ENCODE peak calls at places on chromosomes 7 and 10, in seven cellular contexts. One of them, this sample, is unnamed.

GRCh38 chr7:31051598-31052503 is at the start of gene ADCYAP1R1:
- DNase-seq in HepG2: no peak
- DNase-seq in HCT116: no peak
- DNase-seq in SK-N-SH: peak
- DNase-seq in K562: no peak
- DNase-seq in GM12878: no peak
- DNase-seq in H1: no peak
- DNase-seq in this sample: no peak

GRCh38 chr10:51289519-51289918 is 215.2 kb downstream of the PRKG1 start:
- DNase-seq in HepG2: no peak
- DNase-seq in HCT116: no peak
- DNase-seq in SK-N-SH: no peak
- DNase-seq in K562: no peak
- DNase-seq in GM12878: no peak
- DNase-seq in H1: no peak
- DNase-seq in this sample: no peak

GRCh38 chr7:116478834-116479233 is 20.7 kb upstream of the CAV2 start:
- DNase-seq in HepG2: no peak
- DNase-seq in HCT116: no peak
- DNase-seq in SK-N-SH: no peak
- DNase-seq in K562: no peak
- DNase-seq in GM12878: no peak
- DNase-seq in H1: no peak
- DNase-seq in this sample: no peak

GRCh38 chr7:47405921-47406765 is 175.8 kb downstream of the TNS3 start:
- DNase-seq in HepG2: peak
- DNase-seq in HCT116: no peak
- DNase-seq in SK-N-SH: no peak
- DNase-seq in K562: no peak
- DNase-seq in GM12878: no peak
- DNase-seq in H1: no peak
- DNase-seq in this sample: peak

GRCh38 chr7:55070839-55071238 is 52.0 kb downstream of the EGFR start:
- DNase-seq in HepG2: no peak
- DNase-seq in HCT116: no peak
- DNase-seq in SK-N-SH: no peak
- DNase-seq in K562: no peak
- DNase-seq in GM12878: no peak
- DNase-seq in H1: no peak
- DNase-seq in this sample: no peak

GRCh38 chr7:46881507-46882127 is 700.3 kb downstream of the TNS3 start:
- DNase-seq in HepG2: no peak
- DNase-seq in HCT116: peak
- DNase-seq in SK-N-SH: no peak
- DNase-seq in K562: no peak
- DNase-seq in GM12878: no peak
- DNase-seq in H1: no peak
- DNase-seq in this sample: no peak

GRCh38 chr10:70494536-70494935 is 16.0 kb downstream of the PALD1 start:
- DNase-seq in HepG2: no peak
- DNase-seq in HCT116: no peak
- DNase-seq in SK-N-SH: no peak
- DNase-seq in K562: no peak
- DNase-seq in GM12878: no peak
- DNase-seq in H1: no peak
- DNase-seq in this sample: no peak

GRCh38 chr7:12995912-12996469 is 308.6 kb downstream of the ARL4A start:
- DNase-seq in HepG2: no peak
- DNase-seq in HCT116: no peak
- DNase-seq in SK-N-SH: no peak
- DNase-seq in K562: no peak
- DNase-seq in GM12878: no peak
- DNase-seq in H1: no peak
- DNase-seq in this sample: no peak

GRCh38 chr7:142482899-142483658 is 225.2 kb upstream of the PRSS58 start:
- DNase-seq in HepG2: peak
- DNase-seq in HCT116: peak
- DNase-seq in SK-N-SH: peak
- DNase-seq in K562: peak
- DNase-seq in GM12878: no peak
- DNase-seq in H1: no peak
- DNase-seq in this sample: no peak

GRCh38 chr10:6176691-6177231 is 26.0 kb upstream of the PFKFB3 start:
- DNase-seq in HepG2: no peak
- DNase-seq in HCT116: no peak
- DNase-seq in SK-N-SH: peak
- DNase-seq in K562: no peak
- DNase-seq in GM12878: no peak
- DNase-seq in H1: no peak
- DNase-seq in this sample: no peak

GRCh38 chr7:31110331-31111108 is 58.4 kb downstream of the ADCYAP1R1 start:
- DNase-seq in HepG2: no peak
- DNase-seq in HCT116: no peak
- DNase-seq in SK-N-SH: no peak
- DNase-seq in K562: no peak
- DNase-seq in GM12878: no peak
- DNase-seq in H1: no peak
- DNase-seq in this sample: no peak

GRCh38 chr7:151087247-151088018 is 1.2 kb downstream of the AGAP3 start:
- DNase-seq in HepG2: peak
- DNase-seq in HCT116: no peak
- DNase-seq in SK-N-SH: peak
- DNase-seq in K562: peak
- DNase-seq in GM12878: no peak
- DNase-seq in H1: no peak
- DNase-seq in this sample: peak

GRCh38 chr10:380313-380955 is 245.2 kb downstream of the ZMYND11 start:
- DNase-seq in HepG2: no peak
- DNase-seq in HCT116: no peak
- DNase-seq in SK-N-SH: no peak
- DNase-seq in K562: no peak
- DNase-seq in GM12878: no peak
- DNase-seq in H1: no peak
- DNase-seq in this sample: no peak

GRCh38 chr10:110355922-110356627 is 51.4 kb upstream of the SMNDC1 start:
- DNase-seq in HepG2: no peak
- DNase-seq in HCT116: no peak
- DNase-seq in SK-N-SH: no peak
- DNase-seq in K562: no peak
- DNase-seq in GM12878: no peak
- DNase-seq in H1: no peak
- DNase-seq in this sample: no peak

GRCh38 chr7:116897661-116898060 is 35.3 kb downstream of the CAPZA2 start:
- DNase-seq in HepG2: no peak
- DNase-seq in HCT116: no peak
- DNase-seq in SK-N-SH: no peak
- DNase-seq in K562: no peak
- DNase-seq in GM12878: no peak
- DNase-seq in H1: no peak
- DNase-seq in this sample: no peak

GRCh38 chr10:100183482-100183881 is 2.3 kb downstream of the ERLIN1 start:
- DNase-seq in HepG2: peak
- DNase-seq in HCT116: no peak
- DNase-seq in SK-N-SH: no peak
- DNase-seq in K562: no peak
- DNase-seq in GM12878: no peak
- DNase-seq in H1: no peak
- DNase-seq in this sample: no peak

GRCh38 chr7:23276381-23276780 is 22.8 kb upstream of the MALSU1 start:
- DNase-seq in HepG2: peak
- DNase-seq in HCT116: no peak
- DNase-seq in SK-N-SH: no peak
- DNase-seq in K562: no peak
- DNase-seq in GM12878: no peak
- DNase-seq in H1: peak
- DNase-seq in this sample: no peak

GRCh38 chr7:51679358-51679757 is 362.7 kb upstream of the COBL start:
- DNase-seq in HepG2: no peak
- DNase-seq in HCT116: no peak
- DNase-seq in SK-N-SH: no peak
- DNase-seq in K562: no peak
- DNase-seq in GM12878: no peak
- DNase-seq in H1: no peak
- DNase-seq in this sample: no peak

GRCh38 chr10:6114758-6115410 is 26.1 kb downstream of the RBM17 start:
- DNase-seq in HepG2: no peak
- DNase-seq in HCT116: no peak
- DNase-seq in SK-N-SH: no peak
- DNase-seq in K562: no peak
- DNase-seq in GM12878: no peak
- DNase-seq in H1: no peak
- DNase-seq in this sample: no peak

GRCh38 chr10:28036587-28036986 is 37.7 kb upstream of the ODAD2 start:
- DNase-seq in HepG2: no peak
- DNase-seq in HCT116: no peak
- DNase-seq in SK-N-SH: no peak
- DNase-seq in K562: no peak
- DNase-seq in GM12878: no peak
- DNase-seq in H1: no peak
- DNase-seq in this sample: no peak

GRCh38 chr7:22589641-22590141 is 89.7 kb upstream of the STEAP1B start:
- DNase-seq in HepG2: no peak
- DNase-seq in HCT116: no peak
- DNase-seq in SK-N-SH: no peak
- DNase-seq in K562: no peak
- DNase-seq in GM12878: no peak
- DNase-seq in H1: no peak
- DNase-seq in this sample: no peak

GRCh38 chr7:43201912-43202311 is 89.5 kb downstream of the HECW1 start:
- DNase-seq in HepG2: no peak
- DNase-seq in HCT116: no peak
- DNase-seq in SK-N-SH: no peak
- DNase-seq in K562: no peak
- DNase-seq in GM12878: no peak
- DNase-seq in H1: no peak
- DNase-seq in this sample: no peak

GRCh38 chr7:43198016-43198415 is 85.6 kb downstream of the HECW1 start:
- DNase-seq in HepG2: no peak
- DNase-seq in HCT116: no peak
- DNase-seq in SK-N-SH: no peak
- DNase-seq in K562: no peak
- DNase-seq in GM12878: no peak
- DNase-seq in H1: no peak
- DNase-seq in this sample: no peak

GRCh38 chr7:43199761-43200160 is 87.3 kb downstream of the HECW1 start:
- DNase-seq in HepG2: no peak
- DNase-seq in HCT116: no peak
- DNase-seq in SK-N-SH: no peak
- DNase-seq in K562: no peak
- DNase-seq in GM12878: no peak
- DNase-seq in H1: no peak
- DNase-seq in this sample: no peak

GRCh38 chr7:43198599-43199090 is 86.2 kb downstream of the HECW1 start:
- DNase-seq in HepG2: no peak
- DNase-seq in HCT116: no peak
- DNase-seq in SK-N-SH: no peak
- DNase-seq in K562: no peak
- DNase-seq in GM12878: no peak
- DNase-seq in H1: no peak
- DNase-seq in this sample: no peak

DNA sequence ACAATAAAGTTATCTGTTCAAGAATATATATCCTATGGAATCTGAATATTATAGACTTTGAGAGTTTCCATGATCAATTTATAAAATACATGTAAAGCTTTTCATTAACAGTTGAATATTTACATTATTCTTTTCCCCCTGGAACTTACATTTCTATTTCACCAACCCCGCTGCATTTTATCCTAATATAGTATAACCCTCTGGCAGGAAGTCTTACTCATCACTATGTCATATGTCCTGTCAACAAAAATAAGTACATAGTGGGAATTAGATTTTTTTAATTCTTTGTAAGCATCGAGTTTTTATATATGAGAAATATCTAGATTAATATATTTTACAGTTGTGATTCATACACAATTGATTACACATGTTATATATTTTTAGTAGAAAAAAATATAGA is 86.9 kb downstream of the HECW1 start:
- DNase-seq in HepG2: no peak
- DNase-seq in HCT116: no peak
- DNase-seq in SK-N-SH: no peak
- DNase-seq in K562: no peak
- DNase-seq in GM12878: no peak
- DNase-seq in H1: no peak
- DNase-seq in this sample: no peak
- TF ChIP-seq JUND in HepG2: no peak
- TF ChIP-seq JUND in HCT116: no peak
- TF ChIP-seq JUND in SK-N-SH: no peak
- TF ChIP-seq JUND in K562: no peak
- TF ChIP-seq JUND in GM12878: no peak
- TF ChIP-seq JUND in H1: no peak
- TF ChIP-seq JUND in this sample: no peak

DNA sequence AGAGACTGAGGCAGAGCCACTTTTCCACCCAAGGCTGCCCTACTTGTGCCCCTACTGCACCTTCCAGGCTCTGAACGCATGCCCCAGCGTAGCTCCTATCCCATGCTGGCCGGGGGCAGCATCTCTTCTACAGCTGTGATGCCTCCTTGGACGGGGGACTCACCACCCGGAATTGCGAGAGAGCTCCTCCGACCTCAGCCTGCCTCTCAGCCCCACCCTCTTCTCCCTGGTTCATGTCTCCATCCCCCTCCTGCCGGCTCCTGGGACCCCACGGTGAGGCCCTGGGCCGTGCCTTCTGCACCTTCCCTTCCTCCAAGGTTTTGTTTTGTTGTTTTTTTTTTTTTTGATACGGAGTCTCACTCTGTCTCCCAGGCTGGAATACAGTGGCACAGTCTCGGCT is 112.4 kb downstream of the MICALL2 start:
- DNase-seq in HepG2: no peak
- DNase-seq in HCT116: no peak
- DNase-seq in SK-N-SH: no peak
- DNase-seq in K562: no peak
- DNase-seq in GM12878: no peak
- DNase-seq in H1: no peak
- DNase-seq in this sample: no peak
- TF ChIP-seq JUND in HepG2: no peak
- TF ChIP-seq JUND in HCT116: no peak
- TF ChIP-seq JUND in SK-N-SH: no peak
- TF ChIP-seq JUND in K562: no peak
- TF ChIP-seq JUND in GM12878: no peak
- TF ChIP-seq JUND in H1: no peak
- TF ChIP-seq JUND in this sample: no peak

GRCh38 chr7:158343936-158344455 is 243.6 kb downstream of the PTPRN2 start:
- DNase-seq in HepG2: no peak
- DNase-seq in HCT116: no peak
- DNase-seq in SK-N-SH: no peak
- DNase-seq in K562: no peak
- DNase-seq in GM12878: no peak
- DNase-seq in H1: no peak
- DNase-seq in this sample: no peak
- TF ChIP-seq JUND in HepG2: no peak
- TF ChIP-seq JUND in HCT116: no peak
- TF ChIP-seq JUND in SK-N-SH: no peak
- TF ChIP-seq JUND in K562: no peak
- TF ChIP-seq JUND in GM12878: no peak
- TF ChIP-seq JUND in H1: no peak
- TF ChIP-seq JUND in this sample: no peak

DNA sequence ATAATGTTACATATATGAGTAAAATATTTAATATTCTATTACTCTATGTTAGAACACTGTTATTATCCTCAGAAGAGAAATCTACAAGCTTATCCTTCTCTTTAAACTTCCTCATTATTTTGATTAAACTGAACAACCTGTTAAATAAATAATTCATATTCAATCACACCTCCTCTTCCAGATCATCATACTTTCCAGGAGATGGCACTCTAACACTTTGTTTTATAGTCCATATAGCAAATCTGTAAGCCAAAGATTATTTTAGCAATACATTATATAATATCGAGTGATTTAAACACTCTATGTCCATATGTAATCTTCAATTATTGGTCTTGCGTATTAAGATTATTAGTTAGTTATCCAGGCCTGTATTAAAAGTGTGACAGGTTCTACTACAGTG is 694.1 kb downstream of the ANKRD7 start:
- DNase-seq in HepG2: peak
- DNase-seq in HCT116: peak
- DNase-seq in SK-N-SH: peak
- DNase-seq in K562: no peak
- DNase-seq in GM12878: no peak
- DNase-seq in H1: no peak
- DNase-seq in this sample: peak
- TF ChIP-seq JUND in HepG2: no peak
- TF ChIP-seq JUND in HCT116: no peak
- TF ChIP-seq JUND in SK-N-SH: no peak
- TF ChIP-seq JUND in K562: no peak
- TF ChIP-seq JUND in GM12878: no peak
- TF ChIP-seq JUND in H1: no peak
- TF ChIP-seq JUND in this sample: no peak

This sample was measured in T47D.